ENCODE peak calls at places on chromosomes 12 and 14, in six cellular contexts. R, A, C, N, Z and H are unnamed samples.

GRCh38 chr14:77822307-77822706 is 22.4 kb downstream of the ADCK1 start:
- DNase-seq in A (no peak), R (no peak), Z (no peak), C (no peak), N (no peak), H (no peak)

GRCh38 chr14:92511472-92512247 is 1.9 kb upstream of the RIN3 start:
- DNase-seq in A (peak; percentile 42), Z (no peak), R (peak; percentile 92), C (no peak), N (no peak), H (no peak)

GRCh38 chr14:73743431-73743931 is 29.3 kb upstream of the PNMA1 start:
- DNase-seq in A (no peak), C (peak; percentile 65), R (no peak), Z (no peak), N (no peak), H (no peak)

GRCh38 chr12:64610092-64610659 is at the start of gene RASSF3:
- DNase-seq in C (peak; percentile 85), A (peak; percentile 74), R (peak; percentile 56), N (peak; percentile 57), Z (peak; percentile 74), H (peak; percentile 56)

GRCh38 chr12:89708793-89709156 is at the start of gene ATP2B1:
- DNase-seq in A (peak; percentile 86), R (peak; percentile 67), N (peak; percentile 88), Z (peak; percentile 89), C (peak; percentile 78), H (peak; percentile 74)

GRCh38 chr14:72741836-72742681 is 151.8 kb downstream of the DPF3 start:
- DNase-seq in A (no peak), C (peak; percentile 10), R (no peak), N (no peak), Z (peak; percentile 45), H (no peak)

GRCh38 chr14:99507860-99508640 is 26.8 kb downstream of the CCNK start:
- DNase-seq in C (no peak), N (no peak), Z (peak; percentile 48), A (no peak), R (no peak), H (no peak)

GRCh38 chr14:100892496-100893227 is 10.9 kb downstream of the RTL1 start:
- DNase-seq in R (no peak), Z (peak; percentile 46), C (no peak), N (peak; percentile 1), A (peak; percentile 6), H (no peak)

GRCh38 chr14:67457782-67458181 is 30.7 kb downstream of the TMEM229B start:
- DNase-seq in N (no peak), A (no peak), Z (peak; percentile 72), R (peak; percentile 13), C (no peak), H (no peak)

GRCh38 chr12:47705571-47706425 is at the start of gene RPAP3:
- DNase-seq in A (peak; percentile 97), R (peak; percentile 81), Z (peak; percentile 98), C (peak; percentile 95), N (peak; percentile 98), H (peak; percentile 92)

GRCh38 chr14:94940263-94940993 is 170.5 kb upstream of the GSC start:
- DNase-seq in N (no peak), C (no peak), R (no peak), A (no peak), Z (no peak), H (no peak)

GRCh38 chr12:67388331-67389163 is 119.4 kb downstream of the CAND1 start:
- DNase-seq in N (no peak), Z (no peak), R (no peak), A (no peak), C (peak; percentile 16), H (no peak)

GRCh38 chr12:119432935-119433334 is 98.4 kb downstream of the CCDC60 start:
- DNase-seq in N (no peak), Z (no peak), R (no peak), A (no peak), C (no peak), H (no peak)

GRCh38 chr12:22880810-22881209 is 255.8 kb downstream of the ETNK1 start:
- DNase-seq in R (no peak), C (no peak), N (no peak), Z (no peak), A (no peak), H (no peak)

GRCh38 chr12:91813701-91814100 is 331.9 kb downstream of the BTG1 start:
- DNase-seq in C (no peak), A (no peak), R (no peak), Z (no peak), N (no peak), H (no peak)

GRCh38 chr12:57476162-57476992 is 3.3 kb downstream of the ARHGAP9 start:
- DNase-seq in C (peak; percentile 63), A (no peak), R (no peak), N (peak; percentile 77), Z (no peak), H (no peak)

GRCh38 chr12:129245769-129246168 is 392.5 kb downstream of the GLT1D1 start:
- DNase-seq in R (no peak), A (no peak), C (no peak), Z (no peak), N (no peak), H (no peak)

GRCh38 chr12:17134315-17134714 is 528.4 kb upstream of the LMO3 start:
- DNase-seq in R (no peak), C (no peak), N (no peak), Z (no peak), A (no peak), H (no peak)

GRCh38 chr14:72810201-72810600 is 83.7 kb downstream of the DPF3 start:
- DNase-seq in C (no peak), A (no peak), N (no peak), Z (no peak), R (no peak), H (no peak)

DNA sequence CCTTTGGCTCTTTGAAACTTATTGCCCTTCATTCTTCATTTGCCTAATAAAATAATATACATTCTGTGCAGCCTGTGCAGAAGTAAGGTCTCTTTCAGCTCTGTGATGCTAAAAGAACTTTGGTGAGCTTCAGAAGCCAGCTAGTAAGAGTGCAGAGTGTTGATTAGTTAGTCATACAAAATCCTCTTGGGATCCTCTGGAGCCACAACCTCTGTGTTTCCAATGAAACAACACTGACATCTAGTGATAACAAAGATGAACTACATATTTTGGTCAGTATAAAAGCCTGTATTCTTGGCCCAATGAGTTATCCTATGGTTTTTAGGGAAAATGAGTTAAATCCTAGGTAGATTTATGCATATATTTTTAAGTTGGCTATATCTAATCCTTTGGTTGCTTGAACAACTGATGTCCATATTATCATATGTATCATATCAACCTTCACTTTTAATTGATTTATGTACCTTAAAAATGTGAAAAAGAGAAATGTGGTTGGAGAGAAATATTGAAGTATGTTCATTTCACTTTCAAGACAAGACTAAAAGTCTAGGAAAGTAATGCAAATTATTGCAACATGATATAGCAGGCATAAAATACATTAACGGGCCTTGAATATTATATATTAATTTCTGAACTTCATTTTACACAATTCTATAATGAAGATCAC is 158.4 kb downstream of the KLHL28 start:
- DNase-seq in C (no peak), N (no peak), A (no peak), R (peak; percentile 30), Z (no peak), H (no peak)
- TF ChIP-seq CTCF in C (peak; percentile 89), N (peak; percentile 27), A (peak; percentile 52), R (peak; percentile 67), Z (peak; percentile 74), H (peak; percentile 80)

GRCh38 chr12:108766294-108766693 is 35.0 kb upstream of the CORO1C start:
- DNase-seq in A (no peak), C (no peak), N (no peak), R (no peak), Z (no peak), H (no peak)
- TF ChIP-seq CTCF in A (no peak), C (no peak), N (no peak), R (no peak), Z (no peak), H (no peak)

DNA sequence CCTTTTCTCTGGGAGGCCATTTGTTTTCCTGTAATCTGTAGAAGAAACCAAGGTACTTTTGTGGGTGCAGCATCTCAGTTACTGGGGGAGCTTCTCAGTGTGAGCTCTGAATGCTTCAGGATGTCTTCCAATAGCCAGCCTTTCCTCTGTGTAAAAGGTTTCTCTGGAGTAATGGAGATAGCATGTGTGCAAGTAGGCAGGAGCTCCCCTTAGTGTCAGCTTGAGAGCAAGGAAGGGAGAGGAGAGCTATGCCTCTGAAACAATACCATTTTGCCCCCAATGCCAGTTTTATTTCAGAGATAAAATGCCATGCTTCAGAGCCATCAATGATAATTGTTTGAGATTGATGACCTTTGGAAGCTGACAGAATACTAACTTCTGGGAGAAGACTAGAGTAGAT is 125.5 kb downstream of the CRADD start:
- DNase-seq in R (no peak), C (no peak), Z (no peak), N (no peak), A (no peak), H (no peak)
- TF ChIP-seq CTCF in R (no peak), C (no peak), Z (no peak), N (no peak), A (peak; percentile 12), H (no peak)

DNA sequence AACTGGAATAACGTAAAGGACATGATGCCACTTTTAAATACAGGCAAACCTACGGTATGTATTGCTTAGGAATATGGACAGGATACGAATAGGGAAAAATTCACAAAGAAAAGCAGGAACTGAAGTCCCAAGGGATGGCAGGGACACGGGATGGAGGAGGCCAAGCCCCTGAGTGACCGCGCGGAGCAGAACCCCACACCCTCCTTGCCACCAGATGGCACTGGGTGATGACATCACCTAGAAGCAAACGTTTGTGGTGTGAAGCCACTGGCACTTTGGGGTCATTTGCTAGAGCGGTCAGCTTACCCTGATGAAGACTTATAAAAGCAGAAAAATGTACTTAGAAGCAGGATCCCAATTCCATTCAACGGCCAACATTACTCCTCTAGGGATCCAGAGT is 9.4 kb downstream of the DHX37 start:
- DNase-seq in A (no peak), Z (no peak), C (no peak), R (no peak), N (no peak), H (no peak)
- TF ChIP-seq CTCF in A (no peak), Z (no peak), C (no peak), R (no peak), N (no peak), H (no peak)

DNA sequence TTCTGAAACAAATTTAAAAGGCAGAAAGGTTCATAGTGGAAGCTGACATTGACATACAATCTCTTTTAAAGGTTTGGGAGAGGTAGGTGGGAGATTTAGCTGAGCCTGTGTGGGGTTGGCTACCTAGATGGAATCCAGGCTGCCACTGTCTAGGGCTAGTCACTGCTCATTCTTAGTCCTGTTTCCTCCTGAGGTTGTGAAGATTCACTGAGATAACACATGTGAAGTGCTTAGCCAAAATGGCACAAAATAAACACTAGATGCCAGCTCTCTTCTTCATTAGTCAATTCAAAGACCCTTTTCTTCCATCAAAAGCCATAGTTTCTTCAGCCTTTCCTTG is 3.3 kb downstream of the MYF6 start:
- DNase-seq in N (no peak), C (no peak), A (no peak), Z (no peak), R (no peak), H (no peak)
- TF ChIP-seq CTCF in N (no peak), C (no peak), A (no peak), Z (no peak), R (no peak), H (no peak)